ENCODE peak calls at places on chromosomes 7 and 10, in eight cellular contexts. One of them, this sample, is unnamed.

GRCh38 chr10:11546581-11546980 is 64.9 kb downstream of the USP6NL start:
- DNase-seq in GM23338: no peak
- DNase-seq in HCT116: no peak
- DNase-seq in hepatocyte: no peak
- DNase-seq in osteoblast: no peak
- DNase-seq in astrocyte: peak; percentile 56
- DNase-seq in OCI-LY7: no peak
- DNase-seq in GM23248: peak; percentile 42
- DNase-seq in this sample: peak; percentile 24

GRCh38 chr7:41268874-41269273 is 434.0 kb downstream of the INHBA start:
- DNase-seq in GM23248: no peak
- DNase-seq in GM23338: no peak
- DNase-seq in osteoblast: no peak
- DNase-seq in HCT116: no peak
- DNase-seq in astrocyte: peak; percentile 26
- DNase-seq in hepatocyte: no peak
- DNase-seq in OCI-LY7: no peak
- DNase-seq in this sample: no peak

GRCh38 chr7:93910076-93910994 is 4.0 kb downstream of the GNGT1 start:
- DNase-seq in GM23248: peak; percentile 73
- DNase-seq in osteoblast: no peak
- DNase-seq in hepatocyte: no peak
- DNase-seq in OCI-LY7: no peak
- DNase-seq in astrocyte: peak; percentile 84
- DNase-seq in GM23338: no peak
- DNase-seq in HCT116: no peak
- DNase-seq in this sample: peak; percentile 86

GRCh38 chr7:75945297-75946168 is 30.6 kb downstream of the POR start:
- DNase-seq in osteoblast: no peak
- DNase-seq in HCT116: no peak
- DNase-seq in astrocyte: no peak
- DNase-seq in GM23338: no peak
- DNase-seq in OCI-LY7: no peak
- DNase-seq in GM23248: peak; percentile 44
- DNase-seq in hepatocyte: peak; percentile 75
- DNase-seq in this sample: peak; percentile 29

GRCh38 chr10:69232736-69233135 is 12.6 kb downstream of the HKDC1 start:
- DNase-seq in HCT116: no peak
- DNase-seq in GM23248: no peak
- DNase-seq in osteoblast: no peak
- DNase-seq in GM23338: no peak
- DNase-seq in astrocyte: no peak
- DNase-seq in hepatocyte: no peak
- DNase-seq in OCI-LY7: no peak
- DNase-seq in this sample: no peak

GRCh38 chr7:34603711-34604444 is 54.1 kb upstream of the NPSR1 start:
- DNase-seq in hepatocyte: no peak
- DNase-seq in GM23338: no peak
- DNase-seq in astrocyte: no peak
- DNase-seq in GM23248: no peak
- DNase-seq in HCT116: no peak
- DNase-seq in osteoblast: no peak
- DNase-seq in OCI-LY7: no peak
- DNase-seq in this sample: no peak

GRCh38 chr10:94403034-94403822 is 887 bp downstream of the TBC1D12 start:
- DNase-seq in astrocyte: peak; percentile 67
- DNase-seq in GM23338: peak; percentile 62
- DNase-seq in HCT116: peak; percentile 52
- DNase-seq in GM23248: peak; percentile 86
- DNase-seq in OCI-LY7: peak; percentile 76
- DNase-seq in hepatocyte: peak; percentile 74
- DNase-seq in osteoblast: peak; percentile 85
- DNase-seq in this sample: peak; percentile 76

GRCh38 chr10:19816420-19817250 is at the start of gene PLXDC2:
- DNase-seq in HCT116: no peak
- DNase-seq in astrocyte: peak; percentile 40
- DNase-seq in osteoblast: peak; percentile 80
- DNase-seq in hepatocyte: peak; percentile 57
- DNase-seq in GM23338: peak; percentile 61
- DNase-seq in GM23248: peak; percentile 56
- DNase-seq in OCI-LY7: no peak
- DNase-seq in this sample: peak; percentile 66

GRCh38 chr7:67566101-67566500 is 569.5 kb downstream of the TYW1 start:
- DNase-seq in HCT116: no peak
- DNase-seq in GM23338: no peak
- DNase-seq in osteoblast: no peak
- DNase-seq in astrocyte: no peak
- DNase-seq in hepatocyte: no peak
- DNase-seq in OCI-LY7: no peak
- DNase-seq in GM23248: no peak
- DNase-seq in this sample: no peak

GRCh38 chr10:58810751-58811150 is 298.1 kb downstream of the BICC1 start:
- DNase-seq in astrocyte: no peak
- DNase-seq in OCI-LY7: no peak
- DNase-seq in osteoblast: no peak
- DNase-seq in GM23338: no peak
- DNase-seq in HCT116: no peak
- DNase-seq in hepatocyte: no peak
- DNase-seq in GM23248: no peak
- DNase-seq in this sample: no peak

GRCh38 chr10:81848514-81848913 is 26.5 kb upstream of the NRG3 start:
- DNase-seq in astrocyte: no peak
- DNase-seq in osteoblast: no peak
- DNase-seq in GM23338: peak; percentile 34
- DNase-seq in HCT116: no peak
- DNase-seq in GM23248: no peak
- DNase-seq in hepatocyte: no peak
- DNase-seq in OCI-LY7: no peak
- DNase-seq in this sample: no peak

GRCh38 chr7:130845581-130846085 is 111.6 kb upstream of the KLF14 start:
- DNase-seq in OCI-LY7: no peak
- DNase-seq in osteoblast: peak; percentile 86
- DNase-seq in GM23248: peak; percentile 97
- DNase-seq in hepatocyte: no peak
- DNase-seq in astrocyte: peak; percentile 85
- DNase-seq in HCT116: peak; percentile 88
- DNase-seq in GM23338: no peak
- DNase-seq in this sample: peak; percentile 85

GRCh38 chr10:119687192-119688032 is 36.2 kb downstream of the BAG3 start:
- DNase-seq in OCI-LY7: no peak
- DNase-seq in hepatocyte: peak; percentile 33
- DNase-seq in HCT116: no peak
- DNase-seq in GM23248: no peak
- DNase-seq in GM23338: peak; percentile 98
- DNase-seq in osteoblast: no peak
- DNase-seq in astrocyte: peak; percentile 62
- DNase-seq in this sample: peak; percentile 72

DNA sequence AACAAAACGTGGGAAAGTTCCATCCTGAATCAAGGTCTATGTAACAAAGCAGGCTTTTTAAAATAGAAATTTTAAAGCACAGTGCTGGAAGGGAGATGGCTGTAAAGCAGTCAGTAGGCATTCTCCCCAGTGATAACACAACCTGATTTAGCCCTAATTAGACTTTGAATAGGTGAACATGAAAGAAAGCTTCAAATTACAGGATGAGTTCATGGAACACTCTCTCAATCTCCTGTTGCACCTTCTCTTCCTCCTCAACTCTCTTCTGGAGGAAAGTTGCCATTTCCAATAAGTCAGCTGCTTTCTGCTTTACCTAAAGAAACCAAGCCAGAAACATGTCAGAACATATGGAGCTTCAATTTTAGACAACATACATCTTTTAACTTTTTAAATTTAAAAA is 20.1 kb downstream of the SFR1 start:
- DNase-seq in astrocyte: no peak
- DNase-seq in OCI-LY7: no peak
- DNase-seq in GM23338: peak; percentile 74
- DNase-seq in hepatocyte: no peak
- DNase-seq in HCT116: no peak
- DNase-seq in osteoblast: no peak
- DNase-seq in GM23248: no peak
- DNase-seq in this sample: no peak
- H3K4me1 ChIP-seq in astrocyte: no peaks in the 10 kb centered on the region
- H3K4me1 ChIP-seq in OCI-LY7: peaks cover 5% of the 10 kb centered on the region
- H3K4me1 ChIP-seq in GM23338: peaks cover 6% of the 10 kb centered on the region
- H3K4me1 ChIP-seq in hepatocyte: no peaks in the 10 kb centered on the region
- H3K4me1 ChIP-seq in HCT116: no peaks in the 10 kb centered on the region
- H3K4me1 ChIP-seq in osteoblast: no peaks in the 10 kb centered on the region
- H3K4me1 ChIP-seq in GM23248: no peaks in the 10 kb centered on the region
- H3K4me1 ChIP-seq in this sample: no peaks in the 10 kb centered on the region

DNA sequence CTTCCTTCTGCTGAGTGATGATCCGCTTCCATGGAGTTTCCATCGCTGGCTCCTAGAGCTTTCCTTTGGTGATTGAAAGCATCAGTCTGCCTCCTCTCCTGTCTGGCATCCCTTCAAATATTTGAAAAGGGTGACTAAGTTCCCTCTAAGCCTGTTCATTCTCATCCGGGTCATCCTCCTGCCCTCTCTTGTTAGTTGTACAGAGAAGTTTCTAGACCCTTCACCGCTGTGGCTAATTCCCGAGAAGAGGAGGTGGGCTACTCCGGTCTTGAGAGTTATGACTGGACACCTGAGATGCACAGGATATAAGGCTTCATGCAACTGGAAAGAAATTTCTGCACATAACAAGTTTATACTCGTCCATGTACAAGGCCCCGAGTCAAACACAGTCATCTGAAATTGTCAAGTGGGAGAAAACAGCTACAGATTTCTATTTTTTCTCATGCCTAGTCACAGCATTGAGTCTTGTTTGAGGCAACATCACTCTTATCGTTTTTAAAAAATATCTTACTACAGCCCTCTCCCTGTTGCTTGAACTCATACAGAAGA is 253.8 kb downstream of the KLF6 start:
- DNase-seq in HCT116: no peak
- DNase-seq in GM23338: no peak
- DNase-seq in astrocyte: no peak
- DNase-seq in hepatocyte: no peak
- DNase-seq in osteoblast: no peak
- DNase-seq in GM23248: no peak
- DNase-seq in OCI-LY7: no peak
- DNase-seq in this sample: no peak
- H3K4me2 ChIP-seq in HCT116: peak overlapping the region; percentile 33
- H3K4me2 ChIP-seq in GM23338: no peak overlapping the region
- H3K4me2 ChIP-seq in astrocyte: no peak overlapping the region
- H3K4me2 ChIP-seq in hepatocyte: no peak overlapping the region
- H3K4me2 ChIP-seq in osteoblast: no peak overlapping the region
- H3K4me2 ChIP-seq in GM23248: no peak overlapping the region
- H3K4me2 ChIP-seq in OCI-LY7: no peak overlapping the region
- H3K4me2 ChIP-seq in this sample: no peak overlapping the region

DNA sequence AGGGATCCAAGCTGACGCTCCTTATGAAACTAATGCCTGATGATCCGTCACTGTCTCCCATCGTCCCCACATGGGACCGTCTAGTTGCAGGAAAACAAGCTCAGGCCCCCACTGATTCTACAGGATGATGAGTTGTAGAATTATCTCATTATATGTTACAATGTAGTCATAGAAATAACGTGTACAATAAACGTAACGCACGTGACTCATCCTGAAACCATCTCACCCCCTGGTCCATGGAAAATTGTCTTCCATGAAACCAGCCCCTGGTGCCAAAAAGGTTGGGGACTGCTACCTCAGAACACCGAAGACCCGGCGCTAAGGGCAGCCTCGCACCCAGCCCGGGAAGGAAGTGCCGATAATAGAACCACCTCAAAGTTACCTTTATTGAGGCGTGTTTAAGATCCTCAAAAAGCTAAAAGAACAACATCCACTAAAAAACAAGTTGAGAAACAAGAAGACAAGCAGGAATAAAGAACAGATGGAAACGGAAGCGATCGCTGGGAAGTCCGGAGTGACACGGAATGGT is 50.0 kb upstream of the PRKAR1B start:
- DNase-seq in hepatocyte: no peak
- DNase-seq in GM23248: no peak
- DNase-seq in HCT116: no peak
- DNase-seq in OCI-LY7: no peak
- DNase-seq in GM23338: no peak
- DNase-seq in osteoblast: no peak
- DNase-seq in astrocyte: peak; percentile 28
- DNase-seq in this sample: no peak
- H3K36me3 ChIP-seq in hepatocyte: no peaks in the 10 kb centered on the region
- H3K36me3 ChIP-seq in GM23248: no peaks in the 10 kb centered on the region
- H3K36me3 ChIP-seq in HCT116: peaks cover 19% of the 10 kb centered on the region
- H3K36me3 ChIP-seq in OCI-LY7: peaks cover 93% of the 10 kb centered on the region
- H3K36me3 ChIP-seq in GM23338: peaks cover 16% of the 10 kb centered on the region
- H3K36me3 ChIP-seq in osteoblast: peaks cover 26% of the 10 kb centered on the region
- H3K36me3 ChIP-seq in astrocyte: peaks cover 14% of the 10 kb centered on the region
- H3K36me3 ChIP-seq in this sample: peaks cover 16% of the 10 kb centered on the region

GRCh38 chr10:89471110-89471814 is 56.9 kb downstream of the IFIT5 start:
- DNase-seq in GM23338: no peak
- DNase-seq in HCT116: no peak
- DNase-seq in OCI-LY7: no peak
- DNase-seq in astrocyte: no peak
- DNase-seq in osteoblast: peak; percentile 50
- DNase-seq in hepatocyte: no peak
- DNase-seq in GM23248: peak; percentile 51
- DNase-seq in this sample: peak; percentile 83

GRCh38 chr10:89469517-89469916 is 55.1 kb downstream of the IFIT5 start:
- DNase-seq in OCI-LY7: no peak
- DNase-seq in osteoblast: no peak
- DNase-seq in GM23338: no peak
- DNase-seq in GM23248: no peak
- DNase-seq in astrocyte: no peak
- DNase-seq in hepatocyte: no peak
- DNase-seq in HCT116: no peak
- DNase-seq in this sample: no peak

GRCh38 chr10:89470628-89471027 is 56.3 kb downstream of the IFIT5 start:
- DNase-seq in OCI-LY7: no peak
- DNase-seq in GM23248: no peak
- DNase-seq in HCT116: no peak
- DNase-seq in hepatocyte: no peak
- DNase-seq in astrocyte: no peak
- DNase-seq in osteoblast: no peak
- DNase-seq in GM23338: no peak
- DNase-seq in this sample: no peak

GRCh38 chr10:89466599-89467035 is 52.2 kb downstream of the IFIT5 start:
- DNase-seq in GM23248: peak; percentile 60
- DNase-seq in astrocyte: peak; percentile 46
- DNase-seq in hepatocyte: peak; percentile 65
- DNase-seq in OCI-LY7: peak; percentile 13
- DNase-seq in GM23338: peak; percentile 48
- DNase-seq in osteoblast: no peak
- DNase-seq in HCT116: peak; percentile 44
- DNase-seq in this sample: peak; percentile 77

DNA sequence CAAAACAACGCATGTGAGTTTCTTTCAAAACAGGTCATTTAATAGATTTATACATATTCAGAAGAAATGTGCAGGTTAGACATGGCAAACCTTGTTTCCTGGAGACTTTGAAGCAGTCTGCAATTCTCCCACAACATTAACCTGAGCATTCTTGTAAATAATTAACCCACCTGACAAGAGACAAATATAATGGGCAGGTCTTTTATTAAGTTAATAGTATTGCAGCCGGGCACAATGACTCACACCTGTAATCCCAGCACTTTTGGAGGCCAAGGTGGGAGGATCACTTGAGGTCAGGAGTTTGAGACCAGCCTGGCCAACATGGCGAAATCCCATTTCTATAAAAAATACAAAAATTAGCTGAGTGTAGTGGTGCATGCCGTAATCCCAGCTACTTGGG is 54.3 kb downstream of the IFIT5 start:
- DNase-seq in OCI-LY7: no peak
- DNase-seq in astrocyte: no peak
- DNase-seq in osteoblast: no peak
- DNase-seq in HCT116: no peak
- DNase-seq in hepatocyte: peak; percentile 35
- DNase-seq in GM23338: no peak
- DNase-seq in GM23248: no peak
- DNase-seq in this sample: no peak
- H3K4me1 ChIP-seq in OCI-LY7: no peaks in the 10 kb centered on the region
- H3K4me1 ChIP-seq in astrocyte: no peaks in the 10 kb centered on the region
- H3K4me1 ChIP-seq in osteoblast: peaks cover 12% of the 10 kb centered on the region
- H3K4me1 ChIP-seq in HCT116: peaks cover 31% of the 10 kb centered on the region
- H3K4me1 ChIP-seq in hepatocyte: peaks cover 21% of the 10 kb centered on the region
- H3K4me1 ChIP-seq in GM23338: no peaks in the 10 kb centered on the region
- H3K4me1 ChIP-seq in GM23248: peaks cover 8% of the 10 kb centered on the region
- H3K4me1 ChIP-seq in this sample: peaks cover 3% of the 10 kb centered on the region

GRCh38 chr7:51175992-51176388 is 140.6 kb downstream of the COBL start:
- DNase-seq in OCI-LY7: no peak
- DNase-seq in GM23338: no peak
- DNase-seq in osteoblast: no peak
- DNase-seq in HCT116: no peak
- DNase-seq in GM23248: no peak
- DNase-seq in hepatocyte: no peak
- DNase-seq in astrocyte: no peak
- DNase-seq in this sample: no peak
- H3K4me2 ChIP-seq in OCI-LY7: no peak overlapping the region
- H3K4me2 ChIP-seq in GM23338: peak overlapping the region; percentile 58
- H3K4me2 ChIP-seq in osteoblast: no peak overlapping the region
- H3K4me2 ChIP-seq in HCT116: no peak overlapping the region
- H3K4me2 ChIP-seq in GM23248: no peak overlapping the region
- H3K4me2 ChIP-seq in hepatocyte: no peak overlapping the region
- H3K4me2 ChIP-seq in astrocyte: no peak overlapping the region
- H3K4me2 ChIP-seq in this sample: no peak overlapping the region

This sample was measured in fibroblast of lung.